ENCODE peak calls at places on chromosomes 11 and 22, in five cellular contexts. A, J, K, Y and G are unnamed samples.

GRCh38 chr11:69662806-69663205 is 12.3 kb downstream of the LTO1 start:
- DNase-seq in A (no peak), J (peak), K (no peak), Y (no peak), G (no peak)

GRCh38 chr11:45859661-45860140 is 12.4 kb downstream of the CRY2 start:
- DNase-seq in A (peak), J (peak), K (no peak), Y (no peak), G (no peak)

GRCh38 chr11:64334764-64335741 is 5.0 kb upstream of the CCDC88B start:
- DNase-seq in A (peak), J (no peak), K (peak), Y (peak), G (peak)

GRCh38 chr11:34682822-34683221 is 61.9 kb downstream of the EHF start:
- DNase-seq in A (peak), J (no peak), K (no peak), Y (no peak), G (no peak)

GRCh38 chr11:123307276-123307675 is 112.2 kb upstream of the CLMP start:
- DNase-seq in A (no peak), J (no peak), K (no peak), Y (no peak), G (no peak)

GRCh38 chr11:81658722-81659121 is 1074.9 kb downstream of the FAM181B start:
- DNase-seq in A (no peak), J (no peak), K (peak), Y (no peak), G (peak)

GRCh38 chr22:49372530-49373288 is 455.0 kb downstream of the BRD1 start:
- DNase-seq in A (no peak), J (peak), K (peak), Y (peak), G (no peak)

GRCh38 chr11:69351460-69351859 is 57.5 kb downstream of the MYEOV start:
- DNase-seq in A (peak), J (no peak), K (peak), Y (no peak), G (no peak)

GRCh38 chr22:31852691-31853370 is 91.5 kb upstream of the YWHAH start:
- DNase-seq in A (peak), J (no peak), K (no peak), Y (no peak), G (no peak)

GRCh38 chr22:46293591-46294260 is 2.9 kb upstream of the GTSE1 start:
- DNase-seq in A (peak), J (peak), K (no peak), Y (no peak), G (no peak)

GRCh38 chr11:107009190-107009589 is 9.1 kb downstream of the GUCY1A2 start:
- DNase-seq in A (no peak), J (no peak), K (no peak), Y (no peak), G (no peak)

GRCh38 chr22:30238661-30239420 is 7.7 kb downstream of the LIF start:
- DNase-seq in A (no peak), J (peak), K (peak), Y (no peak), G (peak)

GRCh38 chr11:19283998-19284397 is 43.3 kb upstream of the E2F8 start:
- DNase-seq in A (no peak), J (no peak), K (no peak), Y (no peak), G (no peak)

GRCh38 chr11:58739725-58740430 is 8.1 kb upstream of the GLYAT start:
- DNase-seq in A (peak), J (no peak), K (no peak), Y (no peak), G (no peak)